ENCODE peak calls at places on chromosomes 2 and 18, in eight cellular contexts. P is stimulated activated CD4-positive, alpha-beta T cell treated with anti-CD3 and anti-CD28 coated beads, Interleukin-1b, Interleukin-23, amount 100 ng/mL, for 1 hour; U is nucleus accumbens; A is activated CD4-positive, alpha-beta T cell treated with anti-CD3 and anti-CD28 coated beads, Interleukin-2, amount 50 U/mL, for 4 hours; D is caudate nucleus; X is KBM-7; F is psoas muscle; G is GM12891. I is an unnamed sample.

GRCh38 chr2:216713691-216714411 is 18.5 kb upstream of the IGFBP5 start:
- DNase-seq in F (peak), D (no peak), P (no peak), U (peak), A (no peak), X (no peak), G (no peak), I (peak)

GRCh38 chr18:56382541-56382940 is 255.9 kb downstream of the TXNL1 start:
- DNase-seq in D (no peak), X (no peak), U (peak), G (no peak), F (no peak), P (no peak), A (no peak), I (no peak)

GRCh38 chr2:178747767-178748166 is 59.5 kb downstream of the TTN start:
- DNase-seq in F (no peak), U (no peak), A (no peak), G (no peak), X (no peak), D (no peak), P (no peak), I (no peak)

GRCh38 chr2:50535971-50536759 is 495.8 kb downstream of the NRXN1 start:
- DNase-seq in A (no peak), F (no peak), P (no peak), G (no peak), U (no peak), D (no peak), X (peak), I (no peak)

GRCh38 chr2:61109291-61109690 is 43.6 kb downstream of the SANBR start:
- DNase-seq in U (no peak), D (no peak), X (no peak), A (no peak), G (no peak), P (no peak), F (no peak), I (no peak)

GRCh38 chr2:168841445-168841844 is 39.0 kb downstream of the NOSTRIN start:
- DNase-seq in U (no peak), P (no peak), D (no peak), X (no peak), G (no peak), A (no peak), F (no peak), I (no peak)

GRCh38 chr2:85583667-85584353 is 421 bp upstream of the VAMP5 start:
- DNase-seq in P (no peak), U (no peak), G (no peak), F (no peak), A (peak), D (no peak), X (no peak), I (no peak)

GRCh38 chr2:12066986-12067385 is 320.6 kb downstream of the LPIN1 start:
- DNase-seq in G (no peak), A (no peak), U (no peak), X (no peak), F (no peak), D (no peak), P (no peak), I (no peak)

GRCh38 chr2:74743778-74744177 is 89.7 kb downstream of the SEMA4F start:
- DNase-seq in P (no peak), G (no peak), D (no peak), X (no peak), F (no peak), A (no peak), U (no peak), I (no peak)

GRCh38 chr18:46677609-46678470 is 20.8 kb upstream of the LOXHD1 start:
- DNase-seq in X (no peak), G (no peak), F (no peak), D (no peak), U (no peak), A (no peak), P (no peak), I (no peak)

GRCh38 chr2:237774811-237775553 is 23.6 kb upstream of the RBM44 start:
- DNase-seq in A (peak), F (no peak), X (peak), U (no peak), G (peak), D (no peak), P (peak), I (no peak)

GRCh38 chr2:112749755-112750559 is 14.5 kb downstream of the CKAP2L start:
- DNase-seq in U (peak), F (peak), A (peak), D (peak), X (peak), G (peak), P (peak), I (peak)

GRCh38 chr2:232982926-232983668 is 30.0 kb downstream of the NGEF start:
- DNase-seq in D (no peak), G (no peak), U (no peak), F (no peak), P (no peak), X (no peak), A (no peak), I (no peak)

GRCh38 chr2:193469251-193469650 is 1274.5 kb upstream of the TMEFF2 start:
- DNase-seq in X (no peak), P (no peak), U (no peak), F (no peak), G (no peak), A (no peak), D (no peak), I (no peak)

GRCh38 chr2:235669983-235670962 is 176.4 kb downstream of the AGAP1 start:
- DNase-seq in P (no peak), D (no peak), A (no peak), F (peak), G (no peak), X (no peak), U (peak), I (peak)

GRCh38 chr18:22432672-22433137 is 15.0 kb upstream of the CTAGE1 start:
- DNase-seq in X (no peak), U (no peak), D (no peak), P (no peak), A (no peak), G (no peak), F (peak), I (no peak)

GRCh38 chr2:137190411-137191190 is 425.3 kb downstream of the THSD7B start:
- DNase-seq in D (no peak), G (no peak), A (no peak), F (no peak), U (no peak), P (no peak), X (no peak), I (no peak)

GRCh38 chr2:171431677-171432167 is 2.1 kb downstream of the METTL8 start:
- DNase-seq in U (no peak), F (no peak), D (no peak), G (no peak), A (no peak), X (no peak), P (no peak), I (no peak)

GRCh38 chr2:154370873-154371272 is 327.6 kb upstream of the KCNJ3 start:
- DNase-seq in X (no peak), P (no peak), G (no peak), A (no peak), D (no peak), U (no peak), F (no peak), I (no peak)

GRCh38 chr2:165927353-165927752 is 26.2 kb downstream of the TTC21B start:
- DNase-seq in G (no peak), F (no peak), U (no peak), P (no peak), A (no peak), D (no peak), X (no peak), I (no peak)

GRCh38 chr2:127046579-127046978 is 60.4 kb downstream of the BIN1 start:
- DNase-seq in P (no peak), U (no peak), G (no peak), D (no peak), A (no peak), X (no peak), F (peak), I (no peak)

GRCh38 chr2:234929002-234929401 is 22.8 kb upstream of the SH3BP4 start:
- DNase-seq in X (no peak), G (no peak), U (no peak), A (no peak), P (no peak), D (no peak), F (no peak), I (no peak)

GRCh38 chr2:207503234-207503633 is 26.5 kb upstream of the CREB1 start:
- DNase-seq in X (no peak), D (no peak), P (no peak), U (no peak), A (no peak), G (no peak), F (no peak), I (no peak)

GRCh38 chr2:177396630-177397460 is 4.3 kb downstream of the AGPS start:
- DNase-seq in F (no peak), X (no peak), P (no peak), U (no peak), G (no peak), D (no peak), A (no peak), I (no peak)

GRCh38 chr2:43458002-43458628 is 137.7 kb downstream of the THADA start:
- DNase-seq in F (no peak), X (no peak), D (no peak), A (no peak), G (no peak), P (no peak), U (no peak), I (no peak)

GRCh38 chr2:16391986-16392385 is 273.6 kb downstream of the CYRIA start:
- DNase-seq in A (no peak), U (no peak), D (no peak), X (no peak), P (no peak), G (no peak), F (no peak), I (no peak)

I was measured in C1 segment of cervical spinal cord.